ENCODE peak calls at places on chromosomes 2 and 18, in five cellular contexts. J is Peyer's patch, S is tibial artery, T is right lobe of liver, V is WERI-Rb-1. Y is an unnamed sample.

GRCh38 chr2:217740178-217740577 is 262.6 kb downstream of the TNS1 start:
- DNase-seq in J (no peak), S (no peak), T (no peak), V (no peak), Y (no peak)

GRCh38 chr2:121554998-121555397 is 24.3 kb downstream of the RNU4ATAC start:
- DNase-seq in J (no peak), S (no peak), T (no peak), V (no peak), Y (no peak)

GRCh38 chr2:39837856-39838453 is 58.9 kb upstream of the THUMPD2 start:
- DNase-seq in J (peak; percentile 53), S (no peak), T (no peak), V (peak; percentile 42), Y (no peak)

GRCh38 chr2:37364351-37364750 is 19.9 kb downstream of the QPCT start:
- DNase-seq in J (no peak), S (no peak), T (no peak), V (no peak), Y (no peak)

GRCh38 chr2:113791697-113792590 is 35.5 kb upstream of the SLC35F5 start:
- DNase-seq in J (no peak), S (no peak), T (no peak), V (no peak), Y (no peak)

GRCh38 chr18:48948112-48949050 is 2.4 kb downstream of the SMAD7 start:
- DNase-seq in J (peak; percentile 85), S (no peak), T (peak; percentile 76), V (peak; percentile 42), Y (peak; percentile 76)

GRCh38 chr2:18684202-18685040 is 95.1 kb upstream of the NT5C1B start:
- DNase-seq in J (no peak), S (no peak), T (no peak), V (no peak), Y (no peak)

GRCh38 chr2:151085101-151085640 is 176.5 kb downstream of the RBM43 start:
- DNase-seq in J (no peak), S (no peak), T (no peak), V (no peak), Y (no peak)

GRCh38 chr18:7946724-7947377 is 379.7 kb downstream of the PTPRM start:
- DNase-seq in J (peak; percentile 81), S (no peak), T (no peak), V (no peak), Y (no peak)

GRCh38 chr2:220394433-220394832 is 767.0 kb downstream of the SLC4A3 start:
- DNase-seq in J (no peak), S (peak; percentile 23), T (no peak), V (no peak), Y (no peak)

GRCh38 chr2:5740073-5740472 is 47.9 kb downstream of the SOX11 start:
- DNase-seq in J (no peak), S (no peak), T (no peak), V (no peak), Y (no peak)

GRCh38 chr2:157173740-157174184 is 83.7 kb upstream of the GALNT5 start:
- DNase-seq in J (no peak), S (no peak), T (no peak), V (no peak), Y (no peak)

GRCh38 chr2:101113441-101114267 is 37.5 kb downstream of the TBC1D8 start:
- DNase-seq in J (no peak), S (no peak), T (no peak), V (no peak), Y (no peak)

GRCh38 chr2:46506131-46506706 is 26.9 kb downstream of the TMEM247 start:
- DNase-seq in J (no peak), S (no peak), T (no peak), V (no peak), Y (no peak)

GRCh38 chr2:121519732-121520640 is 10.7 kb upstream of the RNU4ATAC start:
- DNase-seq in J (no peak), S (no peak), T (no peak), V (no peak), Y (no peak)

GRCh38 chr2:17958486-17959092 is 80.1 kb downstream of the KCNS3 start:
- DNase-seq in J (no peak), S (no peak), T (no peak), V (no peak), Y (no peak)

GRCh38 chr2:159155315-159155714 is 131.2 kb downstream of the WDSUB1 start:
- DNase-seq in J (peak; percentile 79), S (no peak), T (no peak), V (no peak), Y (peak; percentile 81)

GRCh38 chr18:63314991-63315662 is 4.4 kb downstream of the BCL2 start:
- DNase-seq in J (no peak), S (no peak), T (no peak), V (no peak), Y (no peak)

GRCh38 chr2:240392084-240392947 is 43.1 kb upstream of the GPC1 start:
- DNase-seq in J (no peak), S (peak; percentile 12), T (peak; percentile 33), V (peak; percentile 4), Y (peak; percentile 41)

GRCh38 chr2:5020451-5020850 is 671.7 kb upstream of the SOX11 start:
- DNase-seq in J (no peak), S (no peak), T (no peak), V (peak; percentile 58), Y (no peak)

DNA sequence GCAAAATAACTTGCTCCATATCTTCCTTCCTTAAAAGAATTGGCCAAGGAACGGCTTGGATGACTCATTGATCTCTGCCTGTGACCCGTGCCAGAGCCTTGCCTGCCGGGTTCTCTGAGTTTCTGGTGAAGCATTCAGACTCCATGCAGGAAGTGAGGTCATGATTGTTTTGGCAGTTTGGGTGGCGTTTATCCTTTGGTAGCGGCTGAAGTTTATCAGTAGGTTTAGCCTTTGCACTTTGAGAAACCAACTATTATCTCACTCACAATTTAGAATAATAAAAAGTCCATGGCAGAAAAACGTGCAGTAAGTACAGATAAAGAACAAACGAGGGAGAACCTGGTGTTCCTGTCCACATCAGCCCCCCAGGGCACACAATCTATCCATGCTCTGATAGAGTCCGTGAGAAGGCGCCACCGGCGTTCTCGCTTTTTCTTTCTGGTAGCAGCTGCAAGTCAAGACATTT is 15.0 kb upstream of the CTAGE1 start:
- DNase-seq in J (peak; percentile 86), S (peak; percentile 90), T (peak; percentile 61), V (no peak), Y (no peak)
- H3K4me3 ChIP-seq in J (no peak overlapping the region), S (peak overlapping the region; percentile 24), T (no peak overlapping the region), V (no peak overlapping the region), Y (no peak overlapping the region)

DNA sequence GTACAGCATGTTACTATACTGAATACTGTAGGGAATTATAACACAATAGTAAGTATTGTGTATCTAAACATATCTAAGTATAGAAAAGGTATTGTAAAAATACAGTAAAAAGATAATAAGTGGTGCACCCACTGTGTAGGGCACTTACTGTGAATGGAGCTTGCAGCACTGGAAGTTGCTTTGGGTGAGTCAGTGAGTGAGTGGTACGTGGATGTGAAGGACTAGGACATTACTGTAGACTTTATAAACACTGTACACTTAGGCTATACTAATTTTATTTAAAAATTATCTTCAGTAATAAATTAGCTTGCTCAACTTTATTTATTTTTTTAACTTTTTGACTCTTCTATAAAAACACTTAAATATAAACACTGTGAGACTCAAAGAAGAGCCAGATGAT is 82.6 kb downstream of the MTA3 start:
- DNase-seq in J (no peak), S (no peak), T (no peak), V (no peak), Y (no peak)
- TF ChIP-seq CTCF in J (no peak), S (no peak), T (no peak), V (no peak), Y (no peak)

GRCh38 chr2:226776104-226776503 is 23.5 kb downstream of the IRS1 start:
- DNase-seq in J (no peak), S (no peak), T (no peak), V (no peak), Y (no peak)

GRCh38 chr2:226775032-226775509 is 24.5 kb downstream of the IRS1 start:
- DNase-seq in J (no peak), S (no peak), T (no peak), V (no peak), Y (no peak)

GRCh38 chr2:226773291-226773690 is 26.3 kb downstream of the IRS1 start:
- DNase-seq in J (no peak), S (no peak), T (no peak), V (no peak), Y (no peak)

GRCh38 chr2:226771067-226771466 is 28.6 kb downstream of the IRS1 start:
- DNase-seq in J (no peak), S (no peak), T (no peak), V (no peak), Y (no peak)

GRCh38 chr2:226772389-226773179 is 27.0 kb downstream of the IRS1 start:
- DNase-seq in J (no peak), S (no peak), T (no peak), V (no peak), Y (no peak)
- H3K36me3 ChIP-seq in J (no peaks in the 10 kb centered on the region), S (peaks cover 25% of the 10 kb centered on the region), T (no peaks in the 10 kb centered on the region), V (no peaks in the 10 kb centered on the region), Y (no peaks in the 10 kb centered on the region)

GRCh38 chr18:28149810-28150420 is 27.0 kb downstream of the CDH2 start:
- DNase-seq in J (no peak), S (no peak), T (no peak), V (no peak), Y (no peak)
- H3K4me3 ChIP-seq in J (no peak overlapping the region), S (no peak overlapping the region), T (no peak overlapping the region), V (no peak overlapping the region), Y (no peak overlapping the region)

GRCh38 chr2:191846787-191847620 is at the start of gene CAVIN2:
- DNase-seq in J (peak; percentile 61), S (peak; percentile 62), T (peak; percentile 52), V (no peak), Y (peak; percentile 67)
- TF ChIP-seq CTCF in J (no peak), S (no peak), T (no peak), V (no peak), Y (no peak)

GRCh38 chr2:64831134-64831976 is 157.8 kb upstream of the SLC1A4 start:
- DNase-seq in J (peak; percentile 95), S (peak; percentile 92), T (peak; percentile 81), V (peak; percentile 80), Y (peak; percentile 89)

GRCh38 chr2:64831977-64832328 is 157.2 kb upstream of the SLC1A4 start:
- DNase-seq in J (no peak), S (no peak), T (no peak), V (no peak), Y (no peak)

GRCh38 chr2:64832926-64833325 is 156.3 kb upstream of the SLC1A4 start:
- DNase-seq in J (no peak), S (no peak), T (no peak), V (no peak), Y (no peak)

GRCh38 chr2:64826703-64827102 is 162.5 kb upstream of the SLC1A4 start:
- DNase-seq in J (no peak), S (no peak), T (no peak), V (no peak), Y (no peak)

GRCh38 chr2:64829522-64829921 is 159.7 kb upstream of the SLC1A4 start:
- DNase-seq in J (no peak), S (no peak), T (no peak), V (no peak), Y (no peak)
- H3K36me3 ChIP-seq in J (no peaks in the 10 kb centered on the region), S (no peaks in the 10 kb centered on the region), T (no peaks in the 10 kb centered on the region), V (no peaks in the 10 kb centered on the region), Y (no peaks in the 10 kb centered on the region)

GRCh38 chr2:144776766-144777165 is 256.8 kb upstream of the ZEB2 start:
- DNase-seq in J (no peak), S (no peak), T (no peak), V (no peak), Y (no peak)
- H3K4me3 ChIP-seq in J (no peak overlapping the region), S (no peak overlapping the region), T (no peak overlapping the region), V (no peak overlapping the region), Y (no peak overlapping the region)

GRCh38 chr2:10798783-10799182 is 13.8 kb downstream of the PDIA6 start:
- DNase-seq in J (no peak), S (no peak), T (no peak), V (no peak), Y (no peak)
- TF ChIP-seq CTCF in J (no peak), S (no peak), T (no peak), V (no peak), Y (no peak)